ENCODE peak calls at places on chromosomes 3 and 15, in nine cellular contexts. One of them, this sample, is unnamed.

GRCh38 chr3:8519774-8520448 is 18.3 kb downstream of the LMCD1 start:
- DNase-seq in mammary epithelial cell: no peak
- DNase-seq in GM23338: no peak
- DNase-seq in colonic mucosa: no peak
- DNase-seq in HepG2: no peak
- DNase-seq in CD8-positive, alpha-beta memory T cell: no peak
- DNase-seq in foreskin keratinocyte: no peak
- DNase-seq in Panc1: no peak
- DNase-seq in lower lobe of right lung: no peak
- DNase-seq in this sample: no peak

GRCh38 chr3:133965033-133965570 is 64.6 kb downstream of the SLCO2A1 start:
- DNase-seq in mammary epithelial cell: no peak
- DNase-seq in Panc1: no peak
- DNase-seq in colonic mucosa: no peak
- DNase-seq in lower lobe of right lung: no peak
- DNase-seq in CD8-positive, alpha-beta memory T cell: no peak
- DNase-seq in foreskin keratinocyte: no peak
- DNase-seq in GM23338: no peak
- DNase-seq in HepG2: no peak
- DNase-seq in this sample: no peak

GRCh38 chr3:152026033-152026556 is 152.7 kb downstream of the SUCNR1 start:
- DNase-seq in foreskin keratinocyte: peak
- DNase-seq in CD8-positive, alpha-beta memory T cell: no peak
- DNase-seq in mammary epithelial cell: peak
- DNase-seq in lower lobe of right lung: no peak
- DNase-seq in HepG2: no peak
- DNase-seq in colonic mucosa: no peak
- DNase-seq in Panc1: peak
- DNase-seq in GM23338: no peak
- DNase-seq in this sample: no peak

GRCh38 chr15:70806992-70807712 is 43.8 kb upstream of the UACA start:
- DNase-seq in lower lobe of right lung: peak
- DNase-seq in colonic mucosa: no peak
- DNase-seq in GM23338: no peak
- DNase-seq in mammary epithelial cell: no peak
- DNase-seq in foreskin keratinocyte: no peak
- DNase-seq in HepG2: no peak
- DNase-seq in Panc1: no peak
- DNase-seq in CD8-positive, alpha-beta memory T cell: no peak
- DNase-seq in this sample: no peak

GRCh38 chr15:44028349-44028748 is 166.7 kb downstream of the FRMD5 start:
- DNase-seq in HepG2: no peak
- DNase-seq in colonic mucosa: no peak
- DNase-seq in GM23338: no peak
- DNase-seq in mammary epithelial cell: peak
- DNase-seq in Panc1: no peak
- DNase-seq in foreskin keratinocyte: no peak
- DNase-seq in lower lobe of right lung: no peak
- DNase-seq in CD8-positive, alpha-beta memory T cell: no peak
- DNase-seq in this sample: no peak

GRCh38 chr3:60912142-60912541 is 339.1 kb downstream of the FHIT start:
- DNase-seq in lower lobe of right lung: no peak
- DNase-seq in GM23338: no peak
- DNase-seq in colonic mucosa: no peak
- DNase-seq in HepG2: no peak
- DNase-seq in CD8-positive, alpha-beta memory T cell: no peak
- DNase-seq in Panc1: no peak
- DNase-seq in foreskin keratinocyte: peak
- DNase-seq in mammary epithelial cell: peak
- DNase-seq in this sample: no peak

GRCh38 chr3:129389572-129389937 is 38.9 kb downstream of the EFCAB12 start:
- DNase-seq in HepG2: no peak
- DNase-seq in foreskin keratinocyte: no peak
- DNase-seq in colonic mucosa: no peak
- DNase-seq in CD8-positive, alpha-beta memory T cell: no peak
- DNase-seq in Panc1: no peak
- DNase-seq in mammary epithelial cell: no peak
- DNase-seq in lower lobe of right lung: no peak
- DNase-seq in GM23338: no peak
- DNase-seq in this sample: no peak

GRCh38 chr15:31389576-31389975 is 62.9 kb downstream of the KLF13 start:
- DNase-seq in colonic mucosa: no peak
- DNase-seq in CD8-positive, alpha-beta memory T cell: no peak
- DNase-seq in lower lobe of right lung: no peak
- DNase-seq in Panc1: no peak
- DNase-seq in foreskin keratinocyte: no peak
- DNase-seq in mammary epithelial cell: no peak
- DNase-seq in HepG2: no peak
- DNase-seq in GM23338: no peak
- DNase-seq in this sample: no peak

GRCh38 chr3:89107461-89108035 is at the start of gene EPHA3:
- DNase-seq in HepG2: peak
- DNase-seq in mammary epithelial cell: peak
- DNase-seq in colonic mucosa: peak
- DNase-seq in lower lobe of right lung: peak
- DNase-seq in foreskin keratinocyte: peak
- DNase-seq in CD8-positive, alpha-beta memory T cell: peak
- DNase-seq in Panc1: no peak
- DNase-seq in GM23338: peak
- DNase-seq in this sample: peak

GRCh38 chr3:195236801-195237570 is 34.0 kb downstream of the XXYLT1 start:
- DNase-seq in HepG2: no peak
- DNase-seq in CD8-positive, alpha-beta memory T cell: no peak
- DNase-seq in colonic mucosa: peak
- DNase-seq in GM23338: no peak
- DNase-seq in foreskin keratinocyte: no peak
- DNase-seq in lower lobe of right lung: peak
- DNase-seq in Panc1: no peak
- DNase-seq in mammary epithelial cell: no peak
- DNase-seq in this sample: no peak

GRCh38 chr3:180036678-180037455 is at the start of gene PEX5L:
- DNase-seq in Panc1: no peak
- DNase-seq in mammary epithelial cell: peak
- DNase-seq in foreskin keratinocyte: no peak
- DNase-seq in colonic mucosa: no peak
- DNase-seq in CD8-positive, alpha-beta memory T cell: no peak
- DNase-seq in lower lobe of right lung: peak
- DNase-seq in GM23338: peak
- DNase-seq in HepG2: peak
- DNase-seq in this sample: peak

GRCh38 chr3:10047876-10048275 is 21.6 kb downstream of the FANCD2 start:
- DNase-seq in foreskin keratinocyte: no peak
- DNase-seq in HepG2: no peak
- DNase-seq in lower lobe of right lung: no peak
- DNase-seq in CD8-positive, alpha-beta memory T cell: no peak
- DNase-seq in Panc1: no peak
- DNase-seq in GM23338: no peak
- DNase-seq in colonic mucosa: no peak
- DNase-seq in mammary epithelial cell: no peak
- DNase-seq in this sample: no peak

GRCh38 chr15:60935130-60935529 is 294.0 kb downstream of the RORA start:
- DNase-seq in Panc1: no peak
- DNase-seq in lower lobe of right lung: no peak
- DNase-seq in CD8-positive, alpha-beta memory T cell: no peak
- DNase-seq in mammary epithelial cell: no peak
- DNase-seq in HepG2: no peak
- DNase-seq in GM23338: no peak
- DNase-seq in colonic mucosa: no peak
- DNase-seq in foreskin keratinocyte: no peak
- DNase-seq in this sample: no peak

GRCh38 chr3:136171097-136171542 is 25.0 kb downstream of the MSL2 start:
- DNase-seq in CD8-positive, alpha-beta memory T cell: no peak
- DNase-seq in GM23338: no peak
- DNase-seq in foreskin keratinocyte: peak
- DNase-seq in lower lobe of right lung: no peak
- DNase-seq in colonic mucosa: no peak
- DNase-seq in Panc1: no peak
- DNase-seq in HepG2: no peak
- DNase-seq in mammary epithelial cell: peak
- DNase-seq in this sample: no peak

GRCh38 chr15:63718590-63719035 is 115.1 kb downstream of the HERC1 start:
- DNase-seq in Panc1: no peak
- DNase-seq in lower lobe of right lung: no peak
- DNase-seq in mammary epithelial cell: peak
- DNase-seq in CD8-positive, alpha-beta memory T cell: no peak
- DNase-seq in foreskin keratinocyte: peak
- DNase-seq in GM23338: no peak
- DNase-seq in colonic mucosa: no peak
- DNase-seq in HepG2: peak
- DNase-seq in this sample: no peak

GRCh38 chr3:108662141-108662738 is 72.7 kb downstream of the DZIP3 start:
- DNase-seq in CD8-positive, alpha-beta memory T cell: peak
- DNase-seq in colonic mucosa: peak
- DNase-seq in lower lobe of right lung: no peak
- DNase-seq in mammary epithelial cell: peak
- DNase-seq in Panc1: peak
- DNase-seq in foreskin keratinocyte: peak
- DNase-seq in GM23338: peak
- DNase-seq in HepG2: peak
- DNase-seq in this sample: peak

GRCh38 chr3:40407007-40407406 is 20.0 kb downstream of the ENTPD3 start:
- DNase-seq in lower lobe of right lung: no peak
- DNase-seq in Panc1: no peak
- DNase-seq in foreskin keratinocyte: no peak
- DNase-seq in HepG2: no peak
- DNase-seq in CD8-positive, alpha-beta memory T cell: no peak
- DNase-seq in colonic mucosa: no peak
- DNase-seq in GM23338: no peak
- DNase-seq in mammary epithelial cell: no peak
- DNase-seq in this sample: no peak

GRCh38 chr15:44458429-44458828 is 31.0 kb downstream of the CTDSPL2 start:
- DNase-seq in CD8-positive, alpha-beta memory T cell: no peak
- DNase-seq in HepG2: no peak
- DNase-seq in colonic mucosa: no peak
- DNase-seq in GM23338: no peak
- DNase-seq in foreskin keratinocyte: no peak
- DNase-seq in Panc1: no peak
- DNase-seq in mammary epithelial cell: no peak
- DNase-seq in lower lobe of right lung: no peak
- DNase-seq in this sample: no peak

GRCh38 chr3:66472313-66473134 is 28.3 kb downstream of the LRIG1 start:
- DNase-seq in colonic mucosa: peak
- DNase-seq in mammary epithelial cell: peak
- DNase-seq in Panc1: no peak
- DNase-seq in GM23338: no peak
- DNase-seq in foreskin keratinocyte: peak
- DNase-seq in CD8-positive, alpha-beta memory T cell: no peak
- DNase-seq in lower lobe of right lung: no peak
- DNase-seq in HepG2: no peak
- DNase-seq in this sample: no peak

GRCh38 chr3:122332551-122332950 is 7.5 kb downstream of the CSTA start:
- DNase-seq in colonic mucosa: no peak
- DNase-seq in lower lobe of right lung: no peak
- DNase-seq in CD8-positive, alpha-beta memory T cell: no peak
- DNase-seq in HepG2: no peak
- DNase-seq in Panc1: no peak
- DNase-seq in GM23338: no peak
- DNase-seq in mammary epithelial cell: no peak
- DNase-seq in foreskin keratinocyte: no peak
- DNase-seq in this sample: no peak

GRCh38 chr3:140247775-140248174 is 312.8 kb downstream of the CLSTN2 start:
- DNase-seq in CD8-positive, alpha-beta memory T cell: no peak
- DNase-seq in mammary epithelial cell: peak
- DNase-seq in colonic mucosa: no peak
- DNase-seq in Panc1: no peak
- DNase-seq in HepG2: no peak
- DNase-seq in foreskin keratinocyte: no peak
- DNase-seq in lower lobe of right lung: no peak
- DNase-seq in GM23338: no peak
- DNase-seq in this sample: no peak

GRCh38 chr3:149009732-149010131 is 18.4 kb downstream of the GYG1 start:
- DNase-seq in mammary epithelial cell: no peak
- DNase-seq in foreskin keratinocyte: no peak
- DNase-seq in GM23338: no peak
- DNase-seq in HepG2: no peak
- DNase-seq in colonic mucosa: no peak
- DNase-seq in lower lobe of right lung: no peak
- DNase-seq in Panc1: no peak
- DNase-seq in CD8-positive, alpha-beta memory T cell: no peak
- DNase-seq in this sample: no peak

GRCh38 chr3:184178522-184179138 is 4.0 kb downstream of the AP2M1 start:
- DNase-seq in CD8-positive, alpha-beta memory T cell: no peak
- DNase-seq in colonic mucosa: no peak
- DNase-seq in mammary epithelial cell: no peak
- DNase-seq in GM23338: no peak
- DNase-seq in foreskin keratinocyte: no peak
- DNase-seq in HepG2: no peak
- DNase-seq in lower lobe of right lung: no peak
- DNase-seq in Panc1: no peak
- DNase-seq in this sample: no peak

GRCh38 chr15:68528891-68529290 is 49.9 kb upstream of the CORO2B start:
- DNase-seq in lower lobe of right lung: no peak
- DNase-seq in HepG2: no peak
- DNase-seq in CD8-positive, alpha-beta memory T cell: no peak
- DNase-seq in GM23338: no peak
- DNase-seq in foreskin keratinocyte: no peak
- DNase-seq in Panc1: no peak
- DNase-seq in colonic mucosa: no peak
- DNase-seq in mammary epithelial cell: peak
- DNase-seq in this sample: no peak
- H3K27ac ChIP-seq in lower lobe of right lung: no peak
- H3K27ac ChIP-seq in HepG2: no peak
- H3K27ac ChIP-seq in CD8-positive, alpha-beta memory T cell: no peak
- H3K27ac ChIP-seq in GM23338: no peak
- H3K27ac ChIP-seq in foreskin keratinocyte: no peak
- H3K27ac ChIP-seq in Panc1: no peak
- H3K27ac ChIP-seq in colonic mucosa: no peak
- H3K27ac ChIP-seq in mammary epithelial cell: no peak
- H3K27ac ChIP-seq in this sample: no peak

GRCh38 chr3:101011086-101011485 is 17.9 kb upstream of the ABI3BP start:
- DNase-seq in Panc1: no peak
- DNase-seq in lower lobe of right lung: no peak
- DNase-seq in mammary epithelial cell: no peak
- DNase-seq in colonic mucosa: no peak
- DNase-seq in GM23338: no peak
- DNase-seq in HepG2: no peak
- DNase-seq in foreskin keratinocyte: no peak
- DNase-seq in CD8-positive, alpha-beta memory T cell: no peak
- DNase-seq in this sample: no peak
- H3K27ac ChIP-seq in Panc1: no peak
- H3K27ac ChIP-seq in lower lobe of right lung: no peak
- H3K27ac ChIP-seq in mammary epithelial cell: no peak
- H3K27ac ChIP-seq in colonic mucosa: no peak
- H3K27ac ChIP-seq in GM23338: no peak
- H3K27ac ChIP-seq in HepG2: no peak
- H3K27ac ChIP-seq in foreskin keratinocyte: no peak
- H3K27ac ChIP-seq in CD8-positive, alpha-beta memory T cell: no peak
- H3K27ac ChIP-seq in this sample: no peak

GRCh38 chr15:99454107-99454809 is 111.5 kb upstream of the MEF2A start:
- DNase-seq in GM23338: no peak
- DNase-seq in foreskin keratinocyte: no peak
- DNase-seq in HepG2: no peak
- DNase-seq in CD8-positive, alpha-beta memory T cell: no peak
- DNase-seq in Panc1: no peak
- DNase-seq in colonic mucosa: no peak
- DNase-seq in mammary epithelial cell: no peak
- DNase-seq in lower lobe of right lung: no peak
- DNase-seq in this sample: no peak
- H3K27ac ChIP-seq in GM23338: no peak
- H3K27ac ChIP-seq in foreskin keratinocyte: peak
- H3K27ac ChIP-seq in HepG2: no peak
- H3K27ac ChIP-seq in CD8-positive, alpha-beta memory T cell: no peak
- H3K27ac ChIP-seq in Panc1: peak
- H3K27ac ChIP-seq in colonic mucosa: no peak
- H3K27ac ChIP-seq in mammary epithelial cell: peak
- H3K27ac ChIP-seq in lower lobe of right lung: peak
- H3K27ac ChIP-seq in this sample: no peak

GRCh38 chr15:80179025-80179759 is 26.4 kb downstream of the FAH start:
- DNase-seq in mammary epithelial cell: peak
- DNase-seq in CD8-positive, alpha-beta memory T cell: no peak
- DNase-seq in lower lobe of right lung: no peak
- DNase-seq in HepG2: no peak
- DNase-seq in colonic mucosa: no peak
- DNase-seq in Panc1: peak
- DNase-seq in foreskin keratinocyte: peak
- DNase-seq in GM23338: no peak
- DNase-seq in this sample: no peak
- H3K27ac ChIP-seq in mammary epithelial cell: no peak
- H3K27ac ChIP-seq in CD8-positive, alpha-beta memory T cell: no peak
- H3K27ac ChIP-seq in lower lobe of right lung: no peak
- H3K27ac ChIP-seq in HepG2: no peak
- H3K27ac ChIP-seq in colonic mucosa: no peak
- H3K27ac ChIP-seq in Panc1: peak
- H3K27ac ChIP-seq in foreskin keratinocyte: no peak
- H3K27ac ChIP-seq in GM23338: no peak
- H3K27ac ChIP-seq in this sample: no peak